ENCODE peak calls at places on chromosome X, in eight cellular contexts. K, B, Z, L, J, E, N and O are unnamed samples.

GRCh38 chrX:67544871-67545771 is 1.3 kb downstream of the AR start:
- ATAC-seq in K (peak; percentile 12), B (no peak), Z (no peak), L (no peak), J (peak; percentile 30), E (peak; percentile 35), N (peak; percentile 6), O (peak; percentile 12)

GRCh38 chrX:107135076-107135964 is 16.7 kb upstream of the RBM41 start:
- ATAC-seq in K (no peak), B (peak; percentile 78), Z (no peak), L (no peak), J (no peak), E (no peak), N (no peak), O (no peak)

GRCh38 chrX:100083146-100083715 is 326.8 kb downstream of the PCDH19 start:
- ATAC-seq in K (no peak), B (no peak), Z (no peak), L (no peak), J (no peak), E (no peak), N (no peak), O (no peak)

GRCh38 chrX:65926095-65927019 is 113.5 kb downstream of the VSIG4 start:
- ATAC-seq in K (no peak), B (peak; percentile 90), Z (peak; percentile 80), L (no peak), J (no peak), E (no peak), N (no peak), O (no peak)

GRCh38 chrX:72294497-72294896 is 11.2 kb downstream of the CITED1 start:
- ATAC-seq in K (no peak), B (no peak), Z (no peak), L (no peak), J (no peak), E (no peak), N (no peak), O (no peak)

GRCh38 chrX:71199252-71199651 is 23.8 kb upstream of the GJB1 start:
- ATAC-seq in K (no peak), B (no peak), Z (no peak), L (no peak), J (no peak), E (no peak), N (no peak), O (no peak)

GRCh38 chrX:13048265-13048664 is 3.8 kb upstream of the FAM9C start:
- ATAC-seq in K (no peak), B (no peak), Z (no peak), L (no peak), J (no peak), E (no peak), N (no peak), O (no peak)

GRCh38 chrX:132743086-132743485 is 215.3 kb downstream of the HS6ST2 start:
- ATAC-seq in K (no peak), B (no peak), Z (no peak), L (no peak), J (no peak), E (no peak), N (peak; percentile 93), O (no peak)

GRCh38 chrX:124530803-124531202 is 184.4 kb downstream of the SH2D1A start:
- ATAC-seq in K (no peak), B (no peak), Z (no peak), L (no peak), J (no peak), E (no peak), N (no peak), O (no peak)

GRCh38 chrX:108053218-108053617 is 8.4 kb downstream of the VSIG1 start:
- ATAC-seq in K (no peak), B (no peak), Z (no peak), L (no peak), J (no peak), E (no peak), N (no peak), O (no peak)

GRCh38 chrX:23012636-23013035 is 12.9 kb downstream of the DDX53 start:
- ATAC-seq in K (no peak), B (no peak), Z (no peak), L (no peak), J (no peak), E (peak; percentile 27), N (no peak), O (no peak)

GRCh38 chrX:39519566-39520301 is 578.0 kb downstream of the BCOR start:
- ATAC-seq in K (no peak), B (no peak), Z (no peak), L (no peak), J (no peak), E (peak; percentile 79), N (no peak), O (no peak)

GRCh38 chrX:150446995-150447394 is 83.9 kb downstream of the MAMLD1 start:
- ATAC-seq in K (no peak), B (no peak), Z (no peak), L (no peak), J (no peak), E (peak; percentile 31), N (no peak), O (no peak)

GRCh38 chrX:50180073-50180940 is 20.5 kb downstream of the AKAP4 start:
- ATAC-seq in K (peak; percentile 74), B (no peak), Z (no peak), L (no peak), J (no peak), E (no peak), N (no peak), O (no peak)

GRCh38 chrX:41672643-41673042 is 16.1 kb upstream of the GPR34 start:
- ATAC-seq in K (no peak), B (peak; percentile 40), Z (no peak), L (no peak), J (no peak), E (no peak), N (no peak), O (no peak)

GRCh38 chrX:37000140-37000539 is 8.0 kb upstream of the FAM47C start:
- ATAC-seq in K (no peak), B (no peak), Z (no peak), L (no peak), J (no peak), E (no peak), N (peak; percentile 58), O (no peak)

GRCh38 chrX:110280954-110281353 is 36.9 kb downstream of the AMMECR1 start:
- ATAC-seq in K (peak; percentile 73), B (no peak), Z (no peak), L (no peak), J (no peak), E (no peak), N (no peak), O (no peak)

GRCh38 chrX:24495700-24496099 is 30.6 kb downstream of the PDK3 start:
- ATAC-seq in K (no peak), B (no peak), Z (no peak), L (no peak), J (no peak), E (no peak), N (no peak), O (no peak)
- H3K27ac ChIP-seq in K (peak overlapping the region; percentile 22), B (no peak overlapping the region), Z (no peak overlapping the region), L (no peak overlapping the region), J (no peak overlapping the region), E (no peak overlapping the region), N (no peak overlapping the region), O (peak overlapping the region; percentile 64)

GRCh38 chrX:57282568-57282967 is 3.9 kb upstream of the FAAH2 start:
- ATAC-seq in K (no peak), B (peak; percentile 15), Z (no peak), L (no peak), J (no peak), E (no peak), N (no peak), O (no peak)
- TF ChIP-seq CTCF in K (no peak), B (no peak), Z (no peak), L (no peak), J (no peak), E (no peak), N (peak; percentile 22), O (no peak)

DNA sequence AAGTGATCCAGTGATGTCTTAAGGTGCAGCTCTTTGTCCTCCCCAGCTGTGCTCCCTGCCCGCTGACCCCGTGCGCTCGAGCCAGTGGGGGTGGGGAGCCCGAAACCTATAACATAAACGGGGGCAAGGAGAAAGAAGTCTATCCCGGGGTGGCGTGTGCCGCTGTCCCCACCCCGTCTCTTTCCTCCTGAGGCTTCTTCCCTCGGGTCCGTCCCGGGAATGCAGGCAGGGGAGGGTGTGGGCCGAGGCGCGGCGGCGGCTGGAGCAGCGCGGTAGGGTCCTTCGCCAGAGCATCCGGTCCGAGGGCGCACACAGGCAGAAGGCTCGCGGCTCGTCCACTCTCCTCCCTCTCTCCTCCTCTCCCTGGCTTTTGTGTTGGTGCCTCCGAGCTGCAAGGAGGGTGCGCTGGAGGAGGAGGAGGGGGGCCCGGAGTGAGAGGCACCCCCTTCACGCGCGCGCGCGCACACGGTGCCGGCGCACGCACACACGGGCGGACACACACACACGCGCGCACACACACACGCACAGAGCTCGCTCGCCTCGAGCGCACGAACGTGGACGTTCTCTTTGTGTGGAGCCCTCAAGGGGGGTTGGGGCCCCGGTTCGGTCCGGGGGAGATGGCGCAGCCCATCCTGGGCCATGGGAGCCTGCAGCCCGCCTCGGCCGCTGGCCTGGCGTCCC is at the start of gene RAB33A:
- ATAC-seq in K (peak; percentile 43), B (peak; percentile 33), Z (peak; percentile 58), L (no peak), J (peak; percentile 73), E (peak; percentile 60), N (peak; percentile 79), O (peak; percentile 18)
- H3K27ac ChIP-seq in K (peak within 1 kb of the TSS; percentile 70), B (peak within 1 kb of the TSS; percentile 84), Z (peak within 1 kb of the TSS; percentile 69), L (no peak within 1 kb of the TSS), J (peak within 1 kb of the TSS; percentile 56), E (no peak within 1 kb of the TSS), N (no peak within 1 kb of the TSS), O (peak within 1 kb of the TSS; percentile 34)

GRCh38 chrX:56794831-56795230 is 65.8 kb downstream of the NBDY start:
- ATAC-seq in K (no peak), B (no peak), Z (no peak), L (no peak), J (no peak), E (no peak), N (no peak), O (no peak)

GRCh38 chrX:56793112-56793430 is 64.0 kb downstream of the NBDY start:
- ATAC-seq in K (no peak), B (no peak), Z (no peak), L (no peak), J (no peak), E (no peak), N (no peak), O (no peak)

GRCh38 chrX:56792270-56793111 is 63.4 kb downstream of the NBDY start:
- ATAC-seq in K (no peak), B (no peak), Z (no peak), L (no peak), J (no peak), E (no peak), N (no peak), O (no peak)

GRCh38 chrX:56794404-56794803 is 65.4 kb downstream of the NBDY start:
- ATAC-seq in K (no peak), B (no peak), Z (no peak), L (no peak), J (no peak), E (no peak), N (no peak), O (no peak)

GRCh38 chrX:56793533-56794320 is 64.7 kb downstream of the NBDY start:
- ATAC-seq in K (peak; percentile 53), B (no peak), Z (no peak), L (no peak), J (no peak), E (no peak), N (no peak), O (no peak)
- TF ChIP-seq CTCF in K (no peak), B (no peak), Z (no peak), L (no peak), J (no peak), E (no peak), N (no peak), O (peak; percentile 35)